ENCODE peak calls at places on chromosomes 5 and 9, in four cellular contexts. M is H9, B is neuronal stem cell, T is trophoblast cell. K is an unnamed sample.

GRCh38 chr5:157607371-157608161 is 32.0 kb upstream of the ADAM19 start:
- DNase-seq in B (no peak), T (peak; percentile 74), M (no peak), K (no peak)

GRCh38 chr5:58148366-58148765 is 311.5 kb downstream of the PLK2 start:
- DNase-seq in T (no peak), M (no peak), B (no peak), K (no peak)

GRCh38 chr5:141094481-141095262 is at the start of gene PCDHB2:
- DNase-seq in T (no peak), B (peak; percentile 80), M (peak; percentile 86), K (peak; percentile 84)

GRCh38 chr5:116395178-116395577 is 179.4 kb downstream of the SEMA6A start:
- DNase-seq in M (no peak), T (no peak), B (no peak), K (no peak)

GRCh38 chr9:75892168-75892901 is 1.9 kb downstream of the PCSK5 start:
- DNase-seq in M (peak; percentile 61), B (no peak), T (peak; percentile 34), K (peak; percentile 70)

GRCh38 chr9:33794560-33794959 is 801 bp upstream of the PRSS3 start:
- DNase-seq in M (no peak), B (no peak), T (no peak), K (no peak)

GRCh38 chr9:104802110-104802509 is 38.2 kb downstream of the NIPSNAP3B start:
- DNase-seq in T (no peak), B (no peak), M (no peak), K (no peak)

GRCh38 chr5:14004598-14005394 is 60.3 kb upstream of the DNAH5 start:
- DNase-seq in T (no peak), B (no peak), M (no peak), K (no peak)

GRCh38 chr5:22505891-22506290 is 347.3 kb downstream of the CDH12 start:
- DNase-seq in T (no peak), M (no peak), B (no peak), K (no peak)

GRCh38 chr5:120919017-120919416 is 454.9 kb downstream of the PRR16 start:
- DNase-seq in B (no peak), T (peak; percentile 13), M (no peak), K (no peak)

GRCh38 chr5:52743012-52743411 is 44.7 kb upstream of the ITGA1 start:
- DNase-seq in B (no peak), M (no peak), T (no peak), K (no peak)

GRCh38 chr5:83827111-83827541 is 106.5 kb upstream of the HAPLN1 start:
- DNase-seq in T (no peak), M (no peak), B (no peak), K (no peak)

GRCh38 chr5:143896981-143897380 is 85.0 kb downstream of the HMHB1 start:
- DNase-seq in M (no peak), T (peak; percentile 29), B (no peak), K (no peak)

GRCh38 chr5:160978944-160979343 is 126.9 kb upstream of the ATP10B start:
- DNase-seq in M (no peak), B (no peak), T (no peak), K (no peak)

GRCh38 chr9:18555105-18555883 is 81.3 kb downstream of the ADAMTSL1 start:
- DNase-seq in M (no peak), B (no peak), T (no peak), K (no peak)

GRCh38 chr5:10528056-10528816 is 35.6 kb upstream of the ANKRD33B start:
- DNase-seq in B (no peak), M (no peak), T (no peak), K (no peak)

GRCh38 chr9:134870746-134871667 is 9.6 kb upstream of the FCN2 start:
- DNase-seq in T (no peak), B (no peak), M (peak; percentile 17), K (no peak)

GRCh38 chr9:70639853-70640814 is 225.7 kb upstream of the KLF9 start:
- DNase-seq in M (no peak), T (peak; percentile 73), B (peak; percentile 64), K (no peak)

GRCh38 chr9:123927625-123928308 is 2.2 kb downstream of the DENND1A start:
- DNase-seq in M (no peak), T (peak; percentile 84), B (no peak), K (no peak)

GRCh38 chr9:135158572-135158937 is 71.1 kb downstream of the OLFM1 start:
- DNase-seq in B (no peak), M (no peak), T (no peak), K (no peak)

GRCh38 chr5:57175586-57175985 is 1.7 kb downstream of the GPBP1 start:
- DNase-seq in B (no peak), M (no peak), T (no peak), K (no peak)

GRCh38 chr5:7321724-7322123 is 74.2 kb upstream of the ADCY2 start:
- DNase-seq in M (no peak), B (no peak), T (peak; percentile 89), K (no peak)

GRCh38 chr5:4879693-4880303 is 260.3 kb upstream of the ADAMTS16 start:
- DNase-seq in B (peak; percentile 77), M (peak; percentile 81), T (peak; percentile 86), K (peak; percentile 97)

GRCh38 chr5:170513856-170514255 is 10.0 kb downstream of the KCNIP1 start:
- DNase-seq in T (no peak), M (no peak), B (no peak), K (no peak)

GRCh38 chr9:6552033-6552737 is 93.3 kb downstream of the GLDC start:
- DNase-seq in M (no peak), T (no peak), B (no peak), K (no peak)

GRCh38 chr5:179209359-179210150 is 135.7 kb downstream of the ADAMTS2 start:
- DNase-seq in T (peak; percentile 5), M (no peak), B (no peak), K (no peak)

GRCh38 chr9:70746760-70747159 is 332.3 kb upstream of the KLF9 start:
- DNase-seq in B (no peak), T (no peak), M (no peak), K (no peak)

GRCh38 chr5:106656821-106657220 is 1013.9 kb downstream of the EFNA5 start:
- DNase-seq in T (no peak), B (no peak), M (no peak), K (no peak)

GRCh38 chr5:180618830-180619562 is 27.7 kb upstream of the SCGB3A1 start:
- DNase-seq in T (peak; percentile 60), B (peak; percentile 62), M (peak; percentile 76), K (peak; percentile 85)

GRCh38 chr9:18747590-18747989 is 273.6 kb downstream of the ADAMTSL1 start:
- DNase-seq in M (no peak), B (no peak), T (no peak), K (no peak)

GRCh38 chr5:2093859-2094615 is 211.3 kb upstream of the IRX4 start:
- DNase-seq in B (no peak), M (no peak), T (no peak), K (no peak)

GRCh38 chr5:115348175-115348574 is 51.7 kb upstream of the CCDC112 start:
- DNase-seq in B (no peak), T (no peak), M (no peak), K (no peak)

GRCh38 chr9:2017209-2017458 is 2.0 kb downstream of the SMARCA2 start:
- DNase-seq in M (peak; percentile 37), T (no peak), B (no peak), K (no peak)

GRCh38 chr9:112489039-112489546 is 2.5 kb downstream of the KIAA1958 start:
- DNase-seq in B (no peak), T (no peak), M (no peak), K (no peak)

GRCh38 chr9:112819635-112820496 is 69.3 kb downstream of the SNX30 start:
- DNase-seq in T (peak; percentile 80), B (peak; percentile 33), M (peak; percentile 46), K (no peak)

DNA sequence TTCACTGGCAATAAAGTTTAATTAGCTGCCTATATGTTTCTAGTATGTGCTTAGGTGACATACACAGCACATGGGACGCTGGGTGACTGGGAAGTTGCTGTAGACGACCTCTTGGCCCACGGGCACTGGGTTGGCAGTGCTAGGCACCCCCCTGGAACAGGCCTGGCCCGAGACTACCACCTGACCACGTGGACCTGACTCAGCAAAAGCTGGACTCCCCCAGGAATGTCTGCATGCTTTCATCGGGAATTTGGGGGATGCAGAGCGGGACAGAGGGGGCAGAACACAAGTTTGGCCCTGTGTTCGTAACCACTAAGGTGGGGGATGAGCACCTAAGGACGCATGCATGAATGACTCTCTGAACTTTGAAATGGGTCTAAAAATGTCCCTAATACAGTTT is 16.6 kb upstream of the INPP5E start:
- DNase-seq in T (no peak), M (no peak), B (no peak), K (no peak)
- H2BK12ac ChIP-seq in T (no peak overlapping the region), M (no peak overlapping the region), B (no peak overlapping the region), K (no peak overlapping the region)

GRCh38 chr5:135344351-135344750 is 54.7 kb downstream of the MACROH2A1 start:
- DNase-seq in B (no peak), M (no peak), T (no peak), K (no peak)

GRCh38 chr5:135349441-135349840 is 49.6 kb downstream of the MACROH2A1 start:
- DNase-seq in B (no peak), T (no peak), M (no peak), K (no peak)

GRCh38 chr5:135348920-135349319 is 50.1 kb downstream of the MACROH2A1 start:
- DNase-seq in M (no peak), T (no peak), B (no peak), K (no peak)

GRCh38 chr5:135343417-135343816 is 55.6 kb downstream of the MACROH2A1 start:
- DNase-seq in T (no peak), M (no peak), B (no peak), K (no peak)

GRCh38 chr5:135345945-135346731 is 52.9 kb downstream of the MACROH2A1 start:
- DNase-seq in T (no peak), M (no peak), B (no peak), K (no peak)
- H3K79me1 ChIP-seq in T (peaks cover 2% of the 10 kb centered on the region), M (no peaks in the 10 kb centered on the region), B (no peaks in the 10 kb centered on the region), K (no peaks in the 10 kb centered on the region)

GRCh38 chr5:112710896-112711295 is 26.8 kb upstream of the APC start:
- DNase-seq in T (no peak), M (no peak), B (no peak), K (no peak)

GRCh38 chr5:112709416-112709815 is 28.3 kb upstream of the APC start:
- DNase-seq in M (no peak), B (no peak), T (no peak), K (no peak)

GRCh38 chr5:112703866-112704820 is 33.5 kb upstream of the APC start:
- DNase-seq in M (no peak), T (no peak), B (no peak), K (no peak)

GRCh38 chr5:112706446-112707016 is 31.2 kb upstream of the APC start:
- DNase-seq in T (no peak), B (no peak), M (no peak), K (no peak)

GRCh38 chr5:112707187-112708179 is 30.2 kb upstream of the APC start:
- DNase-seq in M (peak; percentile 99), B (peak; percentile 96), T (peak; percentile 100), K (peak; percentile 97)
- H2BK12ac ChIP-seq in M (no peak overlapping the region), B (peak overlapping the region; percentile 35), T (peak overlapping the region; percentile 25), K (peak overlapping the region; percentile 85)

DNA sequence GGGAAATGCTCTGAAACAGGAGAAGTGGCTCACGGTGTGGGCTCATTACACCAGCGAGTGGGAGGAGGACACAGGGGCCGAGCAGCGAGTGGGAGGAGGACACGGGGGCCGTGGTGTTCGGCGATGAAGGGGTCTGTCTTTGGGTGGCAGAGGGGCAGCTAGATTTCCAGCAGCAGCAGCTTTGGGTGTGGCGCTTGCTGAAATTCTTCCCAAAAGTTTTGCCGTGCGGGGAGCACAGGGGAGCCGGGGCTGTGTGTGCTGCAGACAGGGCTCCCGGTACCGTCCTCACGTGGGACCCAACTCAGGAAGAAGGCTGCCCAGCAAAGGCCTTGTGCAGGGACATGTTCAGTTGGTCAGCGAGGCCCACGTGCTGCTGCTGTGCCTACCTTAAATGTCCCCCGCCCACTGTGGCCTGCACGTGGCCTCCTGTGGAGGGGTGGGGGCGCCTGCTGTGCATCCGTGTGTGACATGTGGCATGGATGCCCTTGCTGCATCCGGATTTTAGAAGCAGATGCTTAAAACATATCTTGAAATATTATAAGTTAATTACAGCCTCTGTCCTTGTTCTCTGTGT is 124.3 kb upstream of the CACNA1B start:
- DNase-seq in M (no peak), T (no peak), B (no peak), K (no peak)
- H3K79me1 ChIP-seq in M (peaks cover 2% of the 10 kb centered on the region), T (peaks cover 5% of the 10 kb centered on the region), B (peaks cover 14% of the 10 kb centered on the region), K (peaks cover 4% of the 10 kb centered on the region)

K was measured in H1.